ENCODE peak calls at places on chromosomes 5 and 9, in five cellular contexts. V is SIG-M5; M is activated T-cell treated with anti-CD3 and anti-CD28 coated beads, Interleukin-2, amount 50 U/mL, for 48 hours; W is HT-29; F is naive thymus-derived CD8-positive, alpha-beta T cell. N is an unnamed sample.

GRCh38 chr9:2413196-2413840 is 208.3 kb upstream of the VLDLR start:
- DNase-seq in V (no peak), M (no peak), W (no peak), F (no peak), N (no peak)

GRCh38 chr5:110880413-110880812 is 141.6 kb downstream of the SLC25A46 start:
- DNase-seq in V (no peak), M (no peak), W (peak), F (no peak), N (no peak)

GRCh38 chr5:119655081-119655480 is 25.7 kb downstream of the FAM170A start:
- DNase-seq in V (peak), M (no peak), W (no peak), F (no peak), N (no peak)

GRCh38 chr5:155489949-155490348 is 476.4 kb downstream of the KIF4B start:
- DNase-seq in V (no peak), M (no peak), W (no peak), F (no peak), N (no peak)

GRCh38 chr5:139761057-139761450 is 34.6 kb upstream of the PSD2 start:
- DNase-seq in V (no peak), M (no peak), W (no peak), F (no peak), N (no peak)

GRCh38 chr5:68924490-68925145 is 169.2 kb upstream of the SLC30A5 start:
- DNase-seq in V (no peak), M (no peak), W (no peak), F (no peak), N (no peak)

GRCh38 chr9:136626066-136626725 is 36.5 kb upstream of the EGFL7 start:
- DNase-seq in V (no peak), M (no peak), W (no peak), F (no peak), N (no peak)

GRCh38 chr5:153223376-153223775 is 267.1 kb upstream of the GRIA1 start:
- DNase-seq in V (no peak), M (no peak), W (no peak), F (no peak), N (no peak)

GRCh38 chr5:180605554-180606214 is 14.4 kb upstream of the SCGB3A1 start:
- DNase-seq in V (no peak), M (peak), W (peak), F (peak), N (no peak)

GRCh38 chr5:61207884-61208283 is 45.6 kb upstream of the SMIM15 start:
- DNase-seq in V (no peak), M (no peak), W (no peak), F (no peak), N (no peak)

GRCh38 chr5:54535149-54535844 is 17.7 kb downstream of the SNX18 start:
- DNase-seq in V (no peak), M (no peak), W (no peak), F (no peak), N (no peak)

GRCh38 chr5:118646917-118647316 is 341.4 kb downstream of the DTWD2 start:
- DNase-seq in V (no peak), M (no peak), W (no peak), F (no peak), N (no peak)

GRCh38 chr5:32511778-32512374 is 67.3 kb upstream of the ZFR start:
- DNase-seq in V (no peak), M (no peak), W (no peak), F (peak), N (peak)

GRCh38 chr9:133979921-133980863 is 11.9 kb downstream of the VAV2 start:
- DNase-seq in V (no peak), M (no peak), W (peak), F (no peak), N (no peak)

GRCh38 chr5:80975065-80975464 is 14.9 kb downstream of the RASGRF2 start:
- DNase-seq in V (no peak), M (no peak), W (no peak), F (no peak), N (no peak)

GRCh38 chr5:27038476-27038875 is at the start of gene CDH9:
- DNase-seq in V (no peak), M (no peak), W (no peak), F (no peak), N (no peak)

GRCh38 chr5:126624534-126624933 is 23.8 kb downstream of the PHAX start:
- DNase-seq in V (peak), M (no peak), W (no peak), F (no peak), N (no peak)

GRCh38 chr5:55691265-55692105 is 20.6 kb downstream of the SLC38A9 start:
- DNase-seq in V (no peak), M (no peak), W (peak), F (no peak), N (no peak)

GRCh38 chr5:127076730-127077129 is 3.4 kb upstream of the C5orf63 start:
- DNase-seq in V (no peak), M (no peak), W (no peak), F (no peak), N (no peak)

GRCh38 chr9:92407818-92408217 is 3.4 kb upstream of the OGN start:
- DNase-seq in V (no peak), M (no peak), W (no peak), F (no peak), N (no peak)

GRCh38 chr9:86700601-86701000 is 246.7 kb downstream of the GAS1 start:
- DNase-seq in V (no peak), M (no peak), W (no peak), F (no peak), N (no peak)

GRCh38 chr5:108567429-108567828 is 180.3 kb upstream of the FER start:
- DNase-seq in V (no peak), M (no peak), W (no peak), F (no peak), N (no peak)

GRCh38 chr5:139820606-139821005 is 25.0 kb downstream of the PSD2 start:
- DNase-seq in V (no peak), M (no peak), W (no peak), F (no peak), N (no peak)

GRCh38 chr5:95731571-95732554 is 727 bp downstream of the RHOBTB3 start:
- DNase-seq in V (no peak), M (no peak), W (peak), F (peak), N (peak)

GRCh38 chr5:157877821-157878220 is 18.9 kb upstream of the CLINT1 start:
- DNase-seq in V (no peak), M (no peak), W (no peak), F (no peak), N (no peak)

GRCh38 chr5:168883253-168883880 is 304.2 kb upstream of the PANK3 start:
- DNase-seq in V (no peak), M (no peak), W (no peak), F (no peak), N (no peak)

GRCh38 chr5:133635051-133635450 is 22.7 kb upstream of the FSTL4 start:
- DNase-seq in V (no peak), M (no peak), W (no peak), F (no peak), N (no peak)

GRCh38 chr5:135038202-135038828 is 4.3 kb upstream of the PITX1 start:
- DNase-seq in V (no peak), M (no peak), W (no peak), F (no peak), N (no peak)

GRCh38 chr5:40754381-40755092 is 1.2 kb downstream of the TTC33 start:
- DNase-seq in V (no peak), M (no peak), W (no peak), F (no peak), N (peak)

GRCh38 chr5:113900831-113901230 is 387.3 kb downstream of the YTHDC2 start:
- DNase-seq in V (no peak), M (no peak), W (no peak), F (no peak), N (no peak)

GRCh38 chr9:95073042-95073607 is 244.4 kb downstream of the FANCC start:
- DNase-seq in V (no peak), M (no peak), W (peak), F (no peak), N (no peak)

N was measured in T-helper 1 cell.